ENCODE peak calls at places on chromosomes 3 and 15, in eight cellular contexts. One of them, this sample, is unnamed.

GRCh38 chr3:4245671-4246070 is 57.5 kb upstream of the SETMAR start:
- DNase-seq in K562: no peak
- DNase-seq in IMR-90: no peak
- DNase-seq in fibroblast of mammary gland: no peak
- DNase-seq in AG10803: no peak
- DNase-seq in psoas muscle: no peak
- DNase-seq in OCI-LY7: no peak
- DNase-seq in AG09319: no peak
- DNase-seq in this sample: no peak

GRCh38 chr3:4665197-4665596 is 172.0 kb downstream of the ITPR1 start:
- DNase-seq in K562: no peak
- DNase-seq in IMR-90: no peak
- DNase-seq in fibroblast of mammary gland: no peak
- DNase-seq in AG10803: no peak
- DNase-seq in psoas muscle: no peak
- DNase-seq in OCI-LY7: no peak
- DNase-seq in AG09319: no peak
- DNase-seq in this sample: no peak

GRCh38 chr15:51775967-51776816 is 24.8 kb downstream of the TMOD2 start:
- DNase-seq in K562: peak; percentile 60
- DNase-seq in IMR-90: peak; percentile 55
- DNase-seq in fibroblast of mammary gland: peak; percentile 66
- DNase-seq in AG10803: peak; percentile 44
- DNase-seq in psoas muscle: no peak
- DNase-seq in OCI-LY7: peak; percentile 61
- DNase-seq in AG09319: no peak
- DNase-seq in this sample: no peak

GRCh38 chr3:194032828-194033435 is 103.0 kb upstream of the HES1 start:
- DNase-seq in K562: no peak
- DNase-seq in IMR-90: no peak
- DNase-seq in fibroblast of mammary gland: no peak
- DNase-seq in AG10803: no peak
- DNase-seq in psoas muscle: no peak
- DNase-seq in OCI-LY7: peak; percentile 87
- DNase-seq in AG09319: no peak
- DNase-seq in this sample: no peak

GRCh38 chr3:121443456-121443855 is 102.3 kb downstream of the POLQ start:
- DNase-seq in K562: no peak
- DNase-seq in IMR-90: peak; percentile 26
- DNase-seq in fibroblast of mammary gland: no peak
- DNase-seq in AG10803: no peak
- DNase-seq in psoas muscle: no peak
- DNase-seq in OCI-LY7: no peak
- DNase-seq in AG09319: no peak
- DNase-seq in this sample: no peak

GRCh38 chr15:62253294-62253693 is 88.2 kb upstream of the C2CD4B start:
- DNase-seq in K562: no peak
- DNase-seq in IMR-90: no peak
- DNase-seq in fibroblast of mammary gland: no peak
- DNase-seq in AG10803: no peak
- DNase-seq in psoas muscle: no peak
- DNase-seq in OCI-LY7: peak; percentile 2
- DNase-seq in AG09319: no peak
- DNase-seq in this sample: no peak

GRCh38 chr3:72907131-72907697 is 19.4 kb downstream of the GXYLT2 start:
- DNase-seq in K562: no peak
- DNase-seq in IMR-90: peak; percentile 72
- DNase-seq in fibroblast of mammary gland: peak; percentile 94
- DNase-seq in AG10803: peak; percentile 98
- DNase-seq in psoas muscle: no peak
- DNase-seq in OCI-LY7: no peak
- DNase-seq in AG09319: peak; percentile 94
- DNase-seq in this sample: peak; percentile 77

GRCh38 chr3:42613462-42613861 is 13.0 kb downstream of the NKTR start:
- DNase-seq in K562: peak; percentile 39
- DNase-seq in IMR-90: no peak
- DNase-seq in fibroblast of mammary gland: peak; percentile 29
- DNase-seq in AG10803: no peak
- DNase-seq in psoas muscle: no peak
- DNase-seq in OCI-LY7: peak; percentile 14
- DNase-seq in AG09319: no peak
- DNase-seq in this sample: no peak

DNA sequence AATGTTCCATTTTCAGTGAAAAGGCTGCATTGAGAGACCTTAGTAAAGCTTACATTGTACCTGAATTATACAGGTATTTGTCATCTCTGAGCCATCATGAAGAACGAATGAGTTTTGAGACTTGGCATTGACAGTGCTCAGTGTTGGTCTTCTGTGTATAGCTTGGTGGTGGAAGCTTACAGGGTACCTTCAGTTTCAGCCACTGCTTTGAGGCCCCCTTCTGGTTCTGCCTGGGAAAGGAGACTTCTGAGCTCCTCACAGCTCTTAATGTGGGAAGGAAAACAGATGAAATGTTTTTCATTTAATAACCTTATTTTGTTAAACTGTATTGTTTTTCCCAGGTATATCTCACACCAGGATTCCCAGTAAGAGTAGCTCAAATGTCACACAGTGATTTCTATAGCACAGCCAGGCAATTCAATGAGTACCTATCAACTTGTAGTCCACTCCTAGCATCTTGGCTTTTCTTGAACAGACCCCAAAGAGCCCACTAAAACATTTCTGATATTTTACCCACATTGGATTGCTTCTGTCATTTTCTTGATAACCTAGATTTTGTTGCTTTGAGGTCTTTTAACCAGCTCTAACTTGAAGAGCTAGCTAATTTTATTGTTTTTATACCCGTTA is 5.6 kb downstream of the SERPINI1 start:
- DNase-seq in K562: no peak
- DNase-seq in IMR-90: peak; percentile 42
- DNase-seq in fibroblast of mammary gland: peak; percentile 41
- DNase-seq in AG10803: peak; percentile 18
- DNase-seq in psoas muscle: no peak
- DNase-seq in OCI-LY7: peak; percentile 74
- DNase-seq in AG09319: no peak
- DNase-seq in this sample: no peak
- TF ChIP-seq CTCF in K562: peak; percentile 67
- TF ChIP-seq CTCF in IMR-90: peak; percentile 45
- TF ChIP-seq CTCF in fibroblast of mammary gland: peak; percentile 57
- TF ChIP-seq CTCF in AG10803: peak; percentile 57
- TF ChIP-seq CTCF in psoas muscle: no peak
- TF ChIP-seq CTCF in OCI-LY7: peak; percentile 86
- TF ChIP-seq CTCF in AG09319: peak; percentile 55
- TF ChIP-seq CTCF in this sample: peak; percentile 58

GRCh38 chr3:18667552-18667951 is 242.4 kb upstream of the SATB1 start:
- DNase-seq in K562: no peak
- DNase-seq in IMR-90: no peak
- DNase-seq in fibroblast of mammary gland: no peak
- DNase-seq in AG10803: no peak
- DNase-seq in psoas muscle: no peak
- DNase-seq in OCI-LY7: no peak
- DNase-seq in AG09319: no peak
- DNase-seq in this sample: no peak
- TF ChIP-seq CTCF in K562: no peak
- TF ChIP-seq CTCF in IMR-90: no peak
- TF ChIP-seq CTCF in fibroblast of mammary gland: no peak
- TF ChIP-seq CTCF in AG10803: no peak
- TF ChIP-seq CTCF in psoas muscle: no peak
- TF ChIP-seq CTCF in OCI-LY7: no peak
- TF ChIP-seq CTCF in AG09319: no peak
- TF ChIP-seq CTCF in this sample: no peak

GRCh38 chr3:67906256-67906655 is 251.8 kb upstream of the SUCLG2 start:
- DNase-seq in K562: no peak
- DNase-seq in IMR-90: no peak
- DNase-seq in fibroblast of mammary gland: no peak
- DNase-seq in AG10803: no peak
- DNase-seq in psoas muscle: no peak
- DNase-seq in OCI-LY7: no peak
- DNase-seq in AG09319: no peak
- DNase-seq in this sample: no peak

GRCh38 chr3:67898916-67899315 is 244.5 kb upstream of the SUCLG2 start:
- DNase-seq in K562: no peak
- DNase-seq in IMR-90: no peak
- DNase-seq in fibroblast of mammary gland: no peak
- DNase-seq in AG10803: no peak
- DNase-seq in psoas muscle: no peak
- DNase-seq in OCI-LY7: peak; percentile 61
- DNase-seq in AG09319: no peak
- DNase-seq in this sample: no peak

GRCh38 chr3:67897686-67898336 is 243.4 kb upstream of the SUCLG2 start:
- DNase-seq in K562: no peak
- DNase-seq in IMR-90: no peak
- DNase-seq in fibroblast of mammary gland: no peak
- DNase-seq in AG10803: no peak
- DNase-seq in psoas muscle: no peak
- DNase-seq in OCI-LY7: peak; percentile 95
- DNase-seq in AG09319: no peak
- DNase-seq in this sample: no peak

GRCh38 chr3:67896130-67896529 is 241.7 kb upstream of the SUCLG2 start:
- DNase-seq in K562: no peak
- DNase-seq in IMR-90: no peak
- DNase-seq in fibroblast of mammary gland: no peak
- DNase-seq in AG10803: no peak
- DNase-seq in psoas muscle: no peak
- DNase-seq in OCI-LY7: no peak
- DNase-seq in AG09319: no peak
- DNase-seq in this sample: no peak

DNA sequence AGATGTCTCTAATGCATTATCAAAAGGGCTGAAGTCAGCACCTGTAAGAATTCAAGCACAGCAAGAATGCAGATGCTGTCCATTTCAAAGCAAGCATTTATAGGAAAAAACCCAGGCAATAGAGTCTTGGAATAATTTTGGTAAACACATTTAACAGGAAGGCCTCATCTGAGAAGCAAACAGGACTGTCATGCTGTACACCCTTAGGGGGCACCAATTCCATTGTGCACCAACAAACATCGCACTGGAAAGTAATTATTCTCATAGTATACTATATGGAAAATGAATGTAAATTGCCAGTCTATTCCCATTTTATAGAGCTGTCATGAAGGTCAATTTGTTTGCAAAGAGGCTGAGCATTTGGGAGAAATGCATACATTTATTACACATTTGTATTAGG is 247.3 kb upstream of the SUCLG2 start:
- DNase-seq in K562: no peak
- DNase-seq in IMR-90: no peak
- DNase-seq in fibroblast of mammary gland: no peak
- DNase-seq in AG10803: no peak
- DNase-seq in psoas muscle: no peak
- DNase-seq in OCI-LY7: peak; percentile 41
- DNase-seq in AG09319: no peak
- DNase-seq in this sample: no peak
- TF ChIP-seq CTCF in K562: no peak
- TF ChIP-seq CTCF in IMR-90: no peak
- TF ChIP-seq CTCF in fibroblast of mammary gland: no peak
- TF ChIP-seq CTCF in AG10803: no peak
- TF ChIP-seq CTCF in psoas muscle: no peak
- TF ChIP-seq CTCF in OCI-LY7: peak; percentile 84
- TF ChIP-seq CTCF in AG09319: no peak
- TF ChIP-seq CTCF in this sample: no peak

GRCh38 chr3:98171066-98171465 is 4.6 kb downstream of the OR5H15 start:
- DNase-seq in K562: no peak
- DNase-seq in IMR-90: no peak
- DNase-seq in fibroblast of mammary gland: no peak
- DNase-seq in AG10803: no peak
- DNase-seq in psoas muscle: no peak
- DNase-seq in OCI-LY7: no peak
- DNase-seq in AG09319: no peak
- DNase-seq in this sample: no peak
- TF ChIP-seq CTCF in K562: no peak
- TF ChIP-seq CTCF in IMR-90: no peak
- TF ChIP-seq CTCF in fibroblast of mammary gland: no peak
- TF ChIP-seq CTCF in AG10803: no peak
- TF ChIP-seq CTCF in psoas muscle: no peak
- TF ChIP-seq CTCF in OCI-LY7: no peak
- TF ChIP-seq CTCF in AG09319: no peak
- TF ChIP-seq CTCF in this sample: no peak